ENCODE peak calls at places on chromosomes 7 and 10, in ten cellular contexts. U, V, S, I, Q, C, G, O, R and J are unnamed samples.
A peak's percentile ranks its signal among the peaks of the same experiment; 100 is the strongest.

GRCh38 chr7:152860302-152860701 is 100.8 kb downstream of the ACTR3B start:
- DNase-seq in O (no peak), C (no peak), R (no peak), I (no peak), G (no peak), Q (no peak), V (no peak), S (no peak), U (no peak), J (no peak)

GRCh38 chr7:110454713-110455112 is 636.2 kb upstream of the LRRN3 start:
- DNase-seq in C (no peak), S (no peak), U (no peak), O (no peak), R (no peak), V (no peak), Q (no peak), I (no peak), G (no peak), J (no peak)

GRCh38 chr7:380724-381210 is 90.8 kb downstream of the FOXL3 start:
- DNase-seq in I (no peak), Q (no peak), C (no peak), S (no peak), U (no peak), V (peak; percentile 43), G (no peak), O (no peak), R (peak; percentile 2), J (no peak)

GRCh38 chr10:32962541-32962940 is 4.5 kb upstream of the ITGB1 start:
- DNase-seq in S (peak; percentile 6), G (no peak), Q (no peak), C (no peak), O (no peak), R (no peak), V (no peak), I (no peak), U (no peak), J (no peak)

GRCh38 chr10:123746520-123746919 is 80.4 kb downstream of the GPR26 start:
- DNase-seq in S (no peak), U (no peak), O (no peak), I (no peak), G (no peak), R (no peak), V (no peak), Q (no peak), C (no peak), J (no peak)

GRCh38 chr10:6173203-6173602 is 29.5 kb upstream of the PFKFB3 start:
- DNase-seq in U (no peak), I (no peak), R (peak; percentile 67), C (no peak), O (no peak), Q (peak; percentile 55), G (peak; percentile 39), V (peak; percentile 84), S (no peak), J (no peak)

GRCh38 chr7:101128040-101128834 is 1.3 kb downstream of the SERPINE1 start:
- DNase-seq in S (peak; percentile 60), V (no peak), C (no peak), O (no peak), Q (no peak), R (no peak), U (no peak), I (no peak), G (no peak), J (no peak)

GRCh38 chr10:47061776-47062175 is 150.5 kb downstream of the PTPN20 start:
- DNase-seq in O (no peak), C (no peak), I (no peak), V (peak; percentile 7), R (no peak), Q (no peak), G (no peak), S (no peak), U (peak; percentile 39), J (no peak)

GRCh38 chr10:99370993-99371392 is 41.8 kb downstream of the CNNM1 start:
- DNase-seq in S (peak; percentile 63), V (no peak), G (no peak), Q (no peak), C (no peak), R (no peak), I (peak; percentile 60), U (no peak), O (no peak), J (peak; percentile 11)

GRCh38 chr7:71735961-71736556 is 604.1 kb downstream of the GALNT17 start:
- DNase-seq in V (peak; percentile 94), R (peak; percentile 57), C (peak; percentile 16), Q (peak; percentile 85), G (peak; percentile 41), I (peak; percentile 58), O (peak; percentile 81), U (no peak), S (peak; percentile 87), J (peak; percentile 77)

GRCh38 chr7:125670926-125671572 is 741.4 kb upstream of the POT1 start:
- DNase-seq in V (no peak), I (peak; percentile 58), O (no peak), S (peak; percentile 49), G (no peak), C (no peak), R (no peak), Q (no peak), U (no peak), J (no peak)

GRCh38 chr10:87038786-87039185 is 18.7 kb downstream of the FAM25A start:
- DNase-seq in U (no peak), Q (no peak), V (no peak), S (no peak), I (no peak), O (no peak), G (no peak), C (no peak), R (no peak), J (peak; percentile 35)